ENCODE peak calls at places on chromosomes 5 and 9, in ten cellular contexts. D, K, A, H, G, B, C, I, M and L are unnamed samples.

GRCh38 chr5:167743685-167744084 is 547.8 kb upstream of the WWC1 start:
- DNase-seq in D (no peak), K (no peak), I (no peak), M (peak; percentile 93), B (no peak), H (no peak), C (no peak), A (peak; percentile 23), G (no peak), L (no peak)

GRCh38 chr9:93189369-93190132 is 5.6 kb downstream of the WNK2 start:
- DNase-seq in D (no peak), M (no peak), A (no peak), H (no peak), C (no peak), K (no peak), B (no peak), I (no peak), G (no peak), L (no peak)

GRCh38 chr5:34833991-34834793 is 4.8 kb upstream of the TTC23L start:
- DNase-seq in C (no peak), H (no peak), B (no peak), A (no peak), D (no peak), G (no peak), I (no peak), M (peak; percentile 63), K (no peak), L (no peak)

GRCh38 chr9:114449236-114449635 is 56.0 kb downstream of the WHRN start:
- DNase-seq in H (peak; percentile 65), D (no peak), B (no peak), K (no peak), A (no peak), I (no peak), G (no peak), C (no peak), M (no peak), L (no peak)

GRCh38 chr5:98031926-98032325 is 741.5 kb upstream of the RGMB start:
- DNase-seq in C (no peak), B (no peak), A (no peak), H (no peak), D (no peak), M (peak; percentile 56), K (no peak), G (no peak), I (no peak), L (no peak)

GRCh38 chr9:101427957-101428655 is 7.5 kb downstream of the ALDOB start:
- DNase-seq in K (no peak), D (peak; percentile 69), I (no peak), B (no peak), H (peak; percentile 97), G (no peak), C (peak; percentile 18), A (peak; percentile 19), M (no peak), L (no peak)

GRCh38 chr9:84101892-84102632 is 121.5 kb downstream of the RMI1 start:
- DNase-seq in G (no peak), B (no peak), C (no peak), M (no peak), D (no peak), H (no peak), A (no peak), K (no peak), I (no peak), L (no peak)

GRCh38 chr5:139660916-139661814 is 13.0 kb downstream of the CXXC5 start:
- DNase-seq in M (peak; percentile 95), H (no peak), K (no peak), C (peak; percentile 60), G (no peak), D (no peak), B (no peak), I (no peak), A (peak; percentile 92), L (no peak)

GRCh38 chr5:55324815-55325418 is 17.1 kb downstream of the MTREX start:
- DNase-seq in H (peak; percentile 49), I (no peak), M (peak; percentile 68), A (no peak), D (peak; percentile 41), K (no peak), C (peak; percentile 29), B (no peak), G (no peak), L (no peak)

GRCh38 chr5:67897980-67898379 is 317.6 kb upstream of the PIK3R1 start:
- DNase-seq in K (no peak), D (no peak), I (no peak), C (no peak), H (no peak), G (no peak), M (no peak), A (no peak), B (no peak), L (no peak)

GRCh38 chr9:109604788-109605187 is 106.7 kb upstream of the PTPN3 start:
- DNase-seq in H (no peak), I (no peak), K (no peak), B (no peak), C (no peak), G (no peak), M (no peak), D (no peak), A (no peak), L (no peak)

GRCh38 chr5:130222638-130223037 is 318.4 kb downstream of the CHSY3 start:
- DNase-seq in A (no peak), G (no peak), D (no peak), C (no peak), H (no peak), M (peak; percentile 5), B (no peak), I (no peak), K (no peak), L (no peak)

GRCh38 chr9:114035845-114036785 is 42.0 kb downstream of the AMBP start:
- DNase-seq in H (no peak), C (peak; percentile 3), A (no peak), B (no peak), I (no peak), G (no peak), D (no peak), K (no peak), M (no peak), L (no peak)

GRCh38 chr9:18229992-18230676 is 243.8 kb upstream of the ADAMTSL1 start:
- DNase-seq in C (no peak), D (no peak), I (no peak), M (no peak), K (no peak), G (no peak), H (no peak), B (no peak), A (no peak), L (no peak)

GRCh38 chr9:136486131-136486530 is 3.3 kb upstream of the SEC16A start:
- DNase-seq in A (no peak), B (no peak), G (no peak), M (no peak), H (no peak), C (no peak), K (no peak), D (no peak), I (no peak), L (no peak)

GRCh38 chr5:172932313-172933017 is 26.8 kb upstream of the RPL26L1 start:
- DNase-seq in D (peak; percentile 64), G (peak; percentile 71), M (peak; percentile 61), A (peak; percentile 82), K (peak; percentile 63), C (peak; percentile 86), H (peak; percentile 27), I (peak; percentile 44), B (peak; percentile 71), L (peak; percentile 76)

GRCh38 chr5:171953860-171954701 is 52.4 kb downstream of the FBXW11 start:
- DNase-seq in M (peak; percentile 83), B (no peak), D (no peak), K (no peak), H (no peak), G (no peak), I (no peak), C (no peak), A (peak; percentile 46), L (no peak)

GRCh38 chr9:27361401-27361953 is 64.5 kb upstream of the EQTN start:
- DNase-seq in C (no peak), K (no peak), D (no peak), H (no peak), A (no peak), G (no peak), M (no peak), B (no peak), I (no peak), L (no peak)

GRCh38 chr5:162888268-162888667 is 549.1 kb upstream of the CCNG1 start:
- DNase-seq in C (no peak), K (no peak), M (no peak), H (no peak), B (no peak), D (no peak), I (no peak), A (no peak), G (no peak), L (no peak)

GRCh38 chr9:95188459-95188858 is 129.1 kb downstream of the FANCC start:
- DNase-seq in A (no peak), I (no peak), H (no peak), B (no peak), K (no peak), G (no peak), D (no peak), C (no peak), M (no peak), L (no peak)

GRCh38 chr5:97162045-97162444 is 19.6 kb upstream of the LIX1 start:
- DNase-seq in D (peak; percentile 74), A (peak; percentile 74), C (peak; percentile 15), I (peak; percentile 6), G (peak; percentile 18), H (peak; percentile 59), M (peak; percentile 78), B (peak; percentile 26), K (peak; percentile 40), L (no peak)

GRCh38 chr9:117414906-117415583 is at the start of gene ASTN2:
- DNase-seq in G (no peak), A (peak; percentile 8), D (no peak), H (peak; percentile 12), M (peak; percentile 2), C (peak; percentile 20), K (no peak), I (no peak), B (no peak), L (no peak)

GRCh38 chr9:97413462-97413861 is 1.6 kb downstream of the TDRD7 start:
- DNase-seq in B (no peak), M (no peak), G (no peak), I (no peak), D (no peak), K (no peak), C (no peak), A (no peak), H (no peak), L (no peak)

GRCh38 chr5:14659821-14660607 is 4.5 kb upstream of the OTULIN start:
- DNase-seq in G (no peak), I (no peak), B (no peak), C (no peak), H (no peak), D (no peak), M (peak; percentile 65), K (no peak), A (no peak), L (no peak)

GRCh38 chr5:52409835-52410234 is 377.9 kb upstream of the ITGA1 start:
- DNase-seq in M (no peak), D (no peak), C (no peak), G (no peak), K (no peak), B (no peak), A (no peak), I (no peak), H (no peak), L (no peak)

GRCh38 chr5:136077046-136077445 is 48.3 kb downstream of the TGFBI start:
- DNase-seq in D (no peak), A (no peak), H (no peak), I (no peak), C (no peak), K (no peak), G (no peak), M (no peak), B (no peak), L (no peak)

GRCh38 chr5:3625626-3626025 is 30.0 kb downstream of the IRX1 start:
- DNase-seq in G (no peak), A (no peak), I (no peak), H (no peak), M (no peak), K (no peak), D (no peak), C (no peak), B (no peak), L (no peak)

GRCh38 chr9:115373000-115373709 is 255.2 kb upstream of the TNC start:
- DNase-seq in M (peak; percentile 95), G (no peak), D (no peak), B (no peak), C (peak; percentile 12), I (no peak), H (no peak), K (no peak), A (peak; percentile 72), L (no peak)